ENCODE peak calls at places on chromosome 5, in seven cellular contexts. One of them, this sample, is unnamed. For H3K79me2, the result is how much of the 10 kb centered on the place peaks cover.

GRCh38 chr5:40631236-40631635 is 48.5 kb upstream of the PTGER4 start:
- DNase-seq in OCI-LY7: no peak
- DNase-seq in GM23248: no peak
- DNase-seq in HCT116: no peak
- DNase-seq in neural progenitor cell: no peak
- DNase-seq in MM.1S: no peak
- DNase-seq in GM23338: no peak
- DNase-seq in this sample: no peak

GRCh38 chr5:111738118-111738517 is 18.9 kb downstream of the NREP start:
- DNase-seq in neural progenitor cell: no peak
- DNase-seq in MM.1S: no peak
- DNase-seq in GM23248: no peak
- DNase-seq in OCI-LY7: peak
- DNase-seq in GM23338: no peak
- DNase-seq in HCT116: no peak
- DNase-seq in this sample: no peak

GRCh38 chr5:138874771-138875628 is at the start of gene LRRTM2:
- DNase-seq in GM23248: peak
- DNase-seq in OCI-LY7: no peak
- DNase-seq in GM23338: no peak
- DNase-seq in neural progenitor cell: peak
- DNase-seq in MM.1S: no peak
- DNase-seq in HCT116: no peak
- DNase-seq in this sample: peak

GRCh38 chr5:33241826-33242225 is 198.9 kb upstream of the TARS1 start:
- DNase-seq in HCT116: no peak
- DNase-seq in OCI-LY7: peak
- DNase-seq in MM.1S: peak
- DNase-seq in GM23248: no peak
- DNase-seq in GM23338: no peak
- DNase-seq in neural progenitor cell: no peak
- DNase-seq in this sample: no peak

GRCh38 chr5:141617128-141617527 is 1.7 kb downstream of the DIAPH1 start:
- DNase-seq in OCI-LY7: no peak
- DNase-seq in MM.1S: no peak
- DNase-seq in GM23248: peak
- DNase-seq in neural progenitor cell: no peak
- DNase-seq in HCT116: no peak
- DNase-seq in GM23338: no peak
- DNase-seq in this sample: no peak

GRCh38 chr5:91946870-91947269 is 563.8 kb upstream of the ARRDC3 start:
- DNase-seq in GM23338: no peak
- DNase-seq in OCI-LY7: no peak
- DNase-seq in neural progenitor cell: no peak
- DNase-seq in GM23248: no peak
- DNase-seq in HCT116: no peak
- DNase-seq in MM.1S: peak
- DNase-seq in this sample: no peak

GRCh38 chr5:9209846-9210547 is 335.9 kb downstream of the SEMA5A start:
- DNase-seq in GM23248: peak
- DNase-seq in HCT116: no peak
- DNase-seq in GM23338: no peak
- DNase-seq in MM.1S: no peak
- DNase-seq in neural progenitor cell: no peak
- DNase-seq in OCI-LY7: no peak
- DNase-seq in this sample: no peak

GRCh38 chr5:88879724-88880123 is 3.3 kb downstream of the MEF2C start:
- DNase-seq in MM.1S: peak
- DNase-seq in GM23338: no peak
- DNase-seq in neural progenitor cell: peak
- DNase-seq in OCI-LY7: peak
- DNase-seq in GM23248: no peak
- DNase-seq in HCT116: no peak
- DNase-seq in this sample: no peak

GRCh38 chr5:163563112-163563511 is 57.7 kb downstream of the MAT2B start:
- DNase-seq in GM23338: no peak
- DNase-seq in OCI-LY7: no peak
- DNase-seq in GM23248: no peak
- DNase-seq in neural progenitor cell: no peak
- DNase-seq in MM.1S: no peak
- DNase-seq in HCT116: no peak
- DNase-seq in this sample: no peak

GRCh38 chr5:132853790-132854189 is 12.5 kb downstream of the GDF9 start:
- DNase-seq in neural progenitor cell: no peak
- DNase-seq in MM.1S: no peak
- DNase-seq in HCT116: no peak
- DNase-seq in GM23248: no peak
- DNase-seq in OCI-LY7: no peak
- DNase-seq in GM23338: no peak
- DNase-seq in this sample: no peak

GRCh38 chr5:147965712-147966111 is 59.4 kb upstream of the C5orf46 start:
- DNase-seq in neural progenitor cell: no peak
- DNase-seq in HCT116: no peak
- DNase-seq in GM23248: no peak
- DNase-seq in OCI-LY7: no peak
- DNase-seq in MM.1S: no peak
- DNase-seq in GM23338: no peak
- DNase-seq in this sample: peak

GRCh38 chr5:74629326-74629725 is 11.2 kb downstream of the ENC1 start:
- DNase-seq in GM23248: no peak
- DNase-seq in neural progenitor cell: peak
- DNase-seq in OCI-LY7: no peak
- DNase-seq in HCT116: no peak
- DNase-seq in MM.1S: no peak
- DNase-seq in GM23338: no peak
- DNase-seq in this sample: no peak
- TF ChIP-seq EZH2phosphoT487 in GM23248: no peak
- TF ChIP-seq EZH2phosphoT487 in neural progenitor cell: no peak
- TF ChIP-seq EZH2phosphoT487 in OCI-LY7: no peak
- TF ChIP-seq EZH2phosphoT487 in HCT116: no peak
- TF ChIP-seq EZH2phosphoT487 in MM.1S: no peak
- TF ChIP-seq EZH2phosphoT487 in GM23338: no peak
- TF ChIP-seq EZH2phosphoT487 in this sample: no peak

GRCh38 chr5:119327018-119327417 is 28.8 kb upstream of the TNFAIP8 start:
- DNase-seq in neural progenitor cell: no peak
- DNase-seq in MM.1S: no peak
- DNase-seq in GM23338: no peak
- DNase-seq in HCT116: no peak
- DNase-seq in OCI-LY7: no peak
- DNase-seq in GM23248: peak
- DNase-seq in this sample: no peak

GRCh38 chr5:119330367-119331183 is 25.2 kb upstream of the TNFAIP8 start:
- DNase-seq in neural progenitor cell: no peak
- DNase-seq in GM23248: peak
- DNase-seq in MM.1S: no peak
- DNase-seq in HCT116: no peak
- DNase-seq in OCI-LY7: no peak
- DNase-seq in GM23338: no peak
- DNase-seq in this sample: no peak

GRCh38 chr5:119331566-119332095 is 24.2 kb upstream of the TNFAIP8 start:
- DNase-seq in GM23338: no peak
- DNase-seq in GM23248: no peak
- DNase-seq in MM.1S: no peak
- DNase-seq in HCT116: no peak
- DNase-seq in OCI-LY7: no peak
- DNase-seq in neural progenitor cell: no peak
- DNase-seq in this sample: no peak

GRCh38 chr5:119328753-119329602 is 26.8 kb upstream of the TNFAIP8 start:
- DNase-seq in OCI-LY7: no peak
- DNase-seq in GM23248: peak
- DNase-seq in neural progenitor cell: no peak
- DNase-seq in HCT116: no peak
- DNase-seq in GM23338: no peak
- DNase-seq in MM.1S: no peak
- DNase-seq in this sample: peak

GRCh38 chr5:119329701-119330100 is 26.1 kb upstream of the TNFAIP8 start:
- DNase-seq in GM23338: no peak
- DNase-seq in MM.1S: no peak
- DNase-seq in neural progenitor cell: no peak
- DNase-seq in HCT116: no peak
- DNase-seq in GM23248: no peak
- DNase-seq in OCI-LY7: no peak
- DNase-seq in this sample: peak
- H3K79me2 ChIP-seq in GM23338: under half
- H3K79me2 ChIP-seq in MM.1S: half or more
- H3K79me2 ChIP-seq in neural progenitor cell: under half
- H3K79me2 ChIP-seq in HCT116: under half
- H3K79me2 ChIP-seq in GM23248: under half
- H3K79me2 ChIP-seq in OCI-LY7: under half
- H3K79me2 ChIP-seq in this sample: under half

GRCh38 chr5:31990296-31990695 is 183.8 kb downstream of the GOLPH3 start:
- DNase-seq in MM.1S: no peak
- DNase-seq in GM23338: no peak
- DNase-seq in OCI-LY7: no peak
- DNase-seq in GM23248: no peak
- DNase-seq in neural progenitor cell: no peak
- DNase-seq in HCT116: no peak
- DNase-seq in this sample: no peak
- TF ChIP-seq EZH2phosphoT487 in MM.1S: no peak
- TF ChIP-seq EZH2phosphoT487 in GM23338: no peak
- TF ChIP-seq EZH2phosphoT487 in OCI-LY7: no peak
- TF ChIP-seq EZH2phosphoT487 in GM23248: no peak
- TF ChIP-seq EZH2phosphoT487 in neural progenitor cell: no peak
- TF ChIP-seq EZH2phosphoT487 in HCT116: no peak
- TF ChIP-seq EZH2phosphoT487 in this sample: no peak

GRCh38 chr5:146466521-146467349 is 19.6 kb downstream of the TCERG1 start:
- DNase-seq in GM23338: peak
- DNase-seq in neural progenitor cell: peak
- DNase-seq in GM23248: peak
- DNase-seq in OCI-LY7: peak
- DNase-seq in MM.1S: no peak
- DNase-seq in HCT116: no peak
- DNase-seq in this sample: no peak
- H3K79me2 ChIP-seq in GM23338: half or more
- H3K79me2 ChIP-seq in neural progenitor cell: half or more
- H3K79me2 ChIP-seq in GM23248: half or more
- H3K79me2 ChIP-seq in OCI-LY7: half or more
- H3K79me2 ChIP-seq in MM.1S: half or more
- H3K79me2 ChIP-seq in HCT116: half or more
- H3K79me2 ChIP-seq in this sample: under half

DNA sequence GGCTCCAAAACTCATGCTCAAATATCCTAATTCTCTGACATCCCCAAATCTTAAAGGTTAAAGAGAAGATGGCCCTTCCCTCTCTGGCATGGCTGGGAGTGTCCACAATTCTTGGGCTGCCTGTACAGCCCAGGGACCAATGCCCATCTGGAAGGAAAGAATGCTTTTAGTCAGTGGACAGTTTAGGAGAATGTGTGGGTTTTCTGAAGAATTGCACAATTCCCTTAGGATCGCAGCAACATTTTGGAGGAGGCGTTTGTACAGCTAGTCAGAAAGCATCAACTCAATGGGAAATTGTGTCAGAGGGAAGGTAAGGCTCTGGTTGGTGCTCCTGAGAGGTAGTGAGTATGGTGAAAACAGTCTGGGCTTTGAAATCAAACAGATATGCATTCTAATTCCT is 15.0 kb downstream of the FAM193B start:
- DNase-seq in neural progenitor cell: no peak
- DNase-seq in GM23338: no peak
- DNase-seq in OCI-LY7: no peak
- DNase-seq in HCT116: no peak
- DNase-seq in MM.1S: no peak
- DNase-seq in GM23248: peak
- DNase-seq in this sample: no peak
- TF ChIP-seq EZH2phosphoT487 in neural progenitor cell: no peak
- TF ChIP-seq EZH2phosphoT487 in GM23338: no peak
- TF ChIP-seq EZH2phosphoT487 in OCI-LY7: no peak
- TF ChIP-seq EZH2phosphoT487 in HCT116: no peak
- TF ChIP-seq EZH2phosphoT487 in MM.1S: no peak
- TF ChIP-seq EZH2phosphoT487 in GM23248: no peak
- TF ChIP-seq EZH2phosphoT487 in this sample: no peak

GRCh38 chr5:10760033-10760975 is 730 bp downstream of the DAP start:
- DNase-seq in MM.1S: peak
- DNase-seq in HCT116: peak
- DNase-seq in neural progenitor cell: peak
- DNase-seq in GM23338: peak
- DNase-seq in GM23248: peak
- DNase-seq in OCI-LY7: peak
- DNase-seq in this sample: peak
- H3K79me2 ChIP-seq in MM.1S: half or more
- H3K79me2 ChIP-seq in HCT116: half or more
- H3K79me2 ChIP-seq in neural progenitor cell: under half
- H3K79me2 ChIP-seq in GM23338: under half
- H3K79me2 ChIP-seq in GM23248: half or more
- H3K79me2 ChIP-seq in OCI-LY7: under half
- H3K79me2 ChIP-seq in this sample: under half